ENCODE peak calls at places on chromosome 22, in seven cellular contexts. One of them, this sample, is unnamed.

GRCh38 chr22:20771918-20772625 is 1.8 kb upstream of the SERPIND1 start:
- DNase-seq in HEK293T: no peak
- DNase-seq in H1: no peak
- DNase-seq in HepG2: peak
- DNase-seq in K562: no peak
- DNase-seq in HCT116: no peak
- DNase-seq in GM12878: no peak
- DNase-seq in this sample: peak

GRCh38 chr22:21599053-21599893 is 30.5 kb downstream of the YDJC start:
- DNase-seq in HCT116: no peak
- DNase-seq in K562: no peak
- DNase-seq in HEK293T: no peak
- DNase-seq in HepG2: no peak
- DNase-seq in H1: no peak
- DNase-seq in GM12878: no peak
- DNase-seq in this sample: no peak

GRCh38 chr22:17672417-17672991 is 33.9 kb downstream of the BCL2L13 start:
- DNase-seq in GM12878: no peak
- DNase-seq in H1: no peak
- DNase-seq in HepG2: no peak
- DNase-seq in HCT116: no peak
- DNase-seq in K562: no peak
- DNase-seq in HEK293T: no peak
- DNase-seq in this sample: no peak

GRCh38 chr22:49040111-49040510 is 787.6 kb downstream of the BRD1 start:
- DNase-seq in HEK293T: no peak
- DNase-seq in K562: no peak
- DNase-seq in GM12878: no peak
- DNase-seq in HepG2: no peak
- DNase-seq in HCT116: no peak
- DNase-seq in H1: no peak
- DNase-seq in this sample: no peak

GRCh38 chr22:40396882-40397281 is 26.5 kb downstream of the SGSM3 start:
- DNase-seq in HCT116: no peak
- DNase-seq in HEK293T: peak
- DNase-seq in HepG2: no peak
- DNase-seq in K562: no peak
- DNase-seq in H1: no peak
- DNase-seq in GM12878: no peak
- DNase-seq in this sample: peak

GRCh38 chr22:39290724-39291161 is 28.7 kb downstream of the RPL3 start:
- DNase-seq in HepG2: peak
- DNase-seq in K562: no peak
- DNase-seq in HEK293T: no peak
- DNase-seq in GM12878: no peak
- DNase-seq in H1: no peak
- DNase-seq in HCT116: no peak
- DNase-seq in this sample: no peak

GRCh38 chr22:46286006-46286405 is 10.7 kb upstream of the GTSE1 start:
- DNase-seq in HEK293T: no peak
- DNase-seq in HepG2: no peak
- DNase-seq in GM12878: no peak
- DNase-seq in H1: no peak
- DNase-seq in K562: no peak
- DNase-seq in HCT116: no peak
- DNase-seq in this sample: no peak

GRCh38 chr22:48301421-48301820 is 1526.3 kb downstream of the BRD1 start:
- DNase-seq in GM12878: no peak
- DNase-seq in HEK293T: no peak
- DNase-seq in K562: no peak
- DNase-seq in H1: no peak
- DNase-seq in HepG2: no peak
- DNase-seq in HCT116: no peak
- DNase-seq in this sample: no peak

GRCh38 chr22:20268350-20269012 is 363 bp upstream of the RTN4R start:
- DNase-seq in GM12878: no peak
- DNase-seq in HepG2: peak
- DNase-seq in H1: no peak
- DNase-seq in HEK293T: peak
- DNase-seq in HCT116: peak
- DNase-seq in K562: peak
- DNase-seq in this sample: peak

GRCh38 chr22:24156146-24156914 is 25.0 kb upstream of the SUSD2 start:
- DNase-seq in HCT116: no peak
- DNase-seq in HepG2: no peak
- DNase-seq in H1: no peak
- DNase-seq in K562: no peak
- DNase-seq in HEK293T: peak
- DNase-seq in GM12878: no peak
- DNase-seq in this sample: peak

GRCh38 chr22:38305481-38306448 is 11.5 kb downstream of the CSNK1E start:
- DNase-seq in HCT116: no peak
- DNase-seq in GM12878: peak
- DNase-seq in H1: no peak
- DNase-seq in HEK293T: no peak
- DNase-seq in HepG2: no peak
- DNase-seq in K562: no peak
- DNase-seq in this sample: peak

GRCh38 chr22:47811971-47812370 is 1049.5 kb downstream of the TBC1D22A start:
- DNase-seq in HepG2: no peak
- DNase-seq in H1: no peak
- DNase-seq in HCT116: no peak
- DNase-seq in HEK293T: no peak
- DNase-seq in GM12878: no peak
- DNase-seq in K562: no peak
- DNase-seq in this sample: no peak

GRCh38 chr22:49825944-49826602 is 1.6 kb downstream of the BRD1 start:
- DNase-seq in K562: no peak
- DNase-seq in HCT116: no peak
- DNase-seq in H1: no peak
- DNase-seq in GM12878: no peak
- DNase-seq in HepG2: peak
- DNase-seq in HEK293T: no peak
- DNase-seq in this sample: no peak

GRCh38 chr22:39663751-39664150 is 93.2 kb downstream of the CACNA1I start:
- DNase-seq in H1: no peak
- DNase-seq in GM12878: no peak
- DNase-seq in K562: no peak
- DNase-seq in HCT116: no peak
- DNase-seq in HepG2: no peak
- DNase-seq in HEK293T: no peak
- DNase-seq in this sample: peak

GRCh38 chr22:50691521-50691920 is 18.9 kb downstream of the SHANK3 start:
- DNase-seq in H1: no peak
- DNase-seq in GM12878: peak
- DNase-seq in HepG2: peak
- DNase-seq in HCT116: peak
- DNase-seq in K562: peak
- DNase-seq in HEK293T: no peak
- DNase-seq in this sample: no peak

GRCh38 chr22:50576070-50576469 is 2.2 kb downstream of the CPT1B start:
- DNase-seq in GM12878: no peak
- DNase-seq in K562: peak
- DNase-seq in HepG2: peak
- DNase-seq in HCT116: peak
- DNase-seq in HEK293T: peak
- DNase-seq in H1: no peak
- DNase-seq in this sample: peak

GRCh38 chr22:47123827-47124442 is 361.5 kb downstream of the TBC1D22A start:
- DNase-seq in HEK293T: no peak
- DNase-seq in H1: no peak
- DNase-seq in HCT116: no peak
- DNase-seq in K562: no peak
- DNase-seq in HepG2: no peak
- DNase-seq in GM12878: no peak
- DNase-seq in this sample: no peak

GRCh38 chr22:19775496-19776325 is 15.1 kb downstream of the TBX1 start:
- DNase-seq in HepG2: no peak
- DNase-seq in HCT116: no peak
- DNase-seq in K562: no peak
- DNase-seq in H1: no peak
- DNase-seq in GM12878: no peak
- DNase-seq in HEK293T: no peak
- DNase-seq in this sample: peak

GRCh38 chr22:47301820-47302475 is 539.5 kb downstream of the TBC1D22A start:
- DNase-seq in HCT116: no peak
- DNase-seq in GM12878: no peak
- DNase-seq in H1: no peak
- DNase-seq in HepG2: no peak
- DNase-seq in HEK293T: no peak
- DNase-seq in K562: no peak
- DNase-seq in this sample: no peak

GRCh38 chr22:24938741-24939341 is 7.7 kb downstream of the LHFPL7 start:
- DNase-seq in HCT116: no peak
- DNase-seq in H1: no peak
- DNase-seq in K562: peak
- DNase-seq in HepG2: peak
- DNase-seq in HEK293T: peak
- DNase-seq in GM12878: no peak
- DNase-seq in this sample: peak

GRCh38 chr22:19843107-19843856 is 11.4 kb downstream of the GNB1L start:
- DNase-seq in HEK293T: no peak
- DNase-seq in HepG2: no peak
- DNase-seq in GM12878: no peak
- DNase-seq in H1: no peak
- DNase-seq in HCT116: no peak
- DNase-seq in K562: no peak
- DNase-seq in this sample: no peak

DNA sequence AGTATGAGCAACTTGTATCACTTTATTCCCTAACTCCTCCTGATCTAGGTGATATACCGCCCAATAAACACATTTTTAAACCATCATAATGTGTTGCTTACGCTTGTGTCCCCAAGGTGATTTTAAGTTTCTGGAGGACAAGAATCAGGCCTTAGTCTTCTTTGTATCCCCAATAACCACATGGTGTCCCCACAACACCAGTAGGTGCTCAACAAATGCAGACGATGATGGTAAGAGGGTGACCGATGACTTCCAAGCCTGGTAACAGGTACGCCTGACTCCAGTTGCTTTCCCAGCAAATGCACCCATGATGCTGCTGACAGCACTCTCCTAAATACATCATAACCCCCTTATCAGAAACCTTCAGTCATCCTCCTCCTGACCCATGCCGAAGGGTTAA is 64.2 kb downstream of the EFCAB6 start:
- DNase-seq in K562: no peak
- DNase-seq in HCT116: no peak
- DNase-seq in GM12878: no peak
- DNase-seq in H1: no peak
- DNase-seq in HEK293T: no peak
- DNase-seq in HepG2: no peak
- DNase-seq in this sample: no peak
- TF ChIP-seq SP1 in K562: no peak
- TF ChIP-seq SP1 in HCT116: no peak
- TF ChIP-seq SP1 in GM12878: no peak
- TF ChIP-seq SP1 in H1: no peak
- TF ChIP-seq SP1 in HEK293T: no peak
- TF ChIP-seq SP1 in HepG2: no peak
- TF ChIP-seq SP1 in this sample: no peak

GRCh38 chr22:32842486-32842885 is 41.0 kb downstream of the TIMP3 start:
- DNase-seq in HEK293T: no peak
- DNase-seq in H1: no peak
- DNase-seq in GM12878: no peak
- DNase-seq in K562: no peak
- DNase-seq in HepG2: no peak
- DNase-seq in HCT116: no peak
- DNase-seq in this sample: no peak
- TF ChIP-seq SP1 in HEK293T: no peak
- TF ChIP-seq SP1 in H1: no peak
- TF ChIP-seq SP1 in GM12878: no peak
- TF ChIP-seq SP1 in K562: no peak
- TF ChIP-seq SP1 in HepG2: no peak
- TF ChIP-seq SP1 in HCT116: no peak
- TF ChIP-seq SP1 in this sample: no peak

GRCh38 chr22:32407332-32407731 is 4.7 kb downstream of the RTCB start:
- DNase-seq in GM12878: peak
- DNase-seq in HEK293T: no peak
- DNase-seq in HepG2: no peak
- DNase-seq in K562: no peak
- DNase-seq in H1: no peak
- DNase-seq in HCT116: no peak
- DNase-seq in this sample: no peak
- TF ChIP-seq SP1 in GM12878: no peak
- TF ChIP-seq SP1 in HEK293T: no peak
- TF ChIP-seq SP1 in HepG2: no peak
- TF ChIP-seq SP1 in K562: no peak
- TF ChIP-seq SP1 in H1: no peak
- TF ChIP-seq SP1 in HCT116: no peak
- TF ChIP-seq SP1 in this sample: no peak

GRCh38 chr22:42168476-42168875 is 37.9 kb upstream of the CYP2D6 start:
- DNase-seq in HepG2: no peak
- DNase-seq in GM12878: no peak
- DNase-seq in H1: no peak
- DNase-seq in HEK293T: no peak
- DNase-seq in K562: no peak
- DNase-seq in HCT116: no peak
- DNase-seq in this sample: no peak
- TF ChIP-seq SP1 in HepG2: no peak
- TF ChIP-seq SP1 in GM12878: no peak
- TF ChIP-seq SP1 in H1: no peak
- TF ChIP-seq SP1 in HEK293T: no peak
- TF ChIP-seq SP1 in K562: no peak
- TF ChIP-seq SP1 in HCT116: no peak
- TF ChIP-seq SP1 in this sample: no peak

GRCh38 chr22:34897126-34897525 is 168.8 kb upstream of the ISX start:
- DNase-seq in HCT116: no peak
- DNase-seq in GM12878: no peak
- DNase-seq in HEK293T: no peak
- DNase-seq in K562: no peak
- DNase-seq in HepG2: no peak
- DNase-seq in H1: no peak
- DNase-seq in this sample: no peak

GRCh38 chr22:34903416-34903815 is 162.5 kb upstream of the ISX start:
- DNase-seq in HCT116: no peak
- DNase-seq in HEK293T: no peak
- DNase-seq in K562: no peak
- DNase-seq in HepG2: no peak
- DNase-seq in GM12878: no peak
- DNase-seq in H1: no peak
- DNase-seq in this sample: no peak

GRCh38 chr22:34902335-34902734 is 163.6 kb upstream of the ISX start:
- DNase-seq in HCT116: no peak
- DNase-seq in K562: no peak
- DNase-seq in GM12878: no peak
- DNase-seq in HEK293T: no peak
- DNase-seq in HepG2: no peak
- DNase-seq in H1: no peak
- DNase-seq in this sample: no peak
- TF ChIP-seq SP1 in HCT116: no peak
- TF ChIP-seq SP1 in K562: no peak
- TF ChIP-seq SP1 in GM12878: no peak
- TF ChIP-seq SP1 in HEK293T: no peak
- TF ChIP-seq SP1 in HepG2: no peak
- TF ChIP-seq SP1 in H1: no peak
- TF ChIP-seq SP1 in this sample: no peak